ENCODE peak calls at places on chromosomes 7 and 10, in eight cellular contexts. One of them, this sample, is unnamed.
A peak's percentile ranks its signal among the peaks of the same experiment; 100 is the strongest.

GRCh38 chr7:136874393-136875032 is 6.1 kb downstream of the CHRM2 start:
- DNase-seq in kidney epithelial cell: no peak
- DNase-seq in lower lobe of right lung: no peak
- DNase-seq in BJ: no peak
- DNase-seq in PC-3: peak; percentile 55
- DNase-seq in endothelial cell of umbilical vein: peak; percentile 28
- DNase-seq in foreskin fibroblast: no peak
- DNase-seq in right lobe of liver: no peak
- DNase-seq in this sample: no peak

GRCh38 chr7:69837387-69838068 is 239.3 kb downstream of the AUTS2 start:
- DNase-seq in BJ: no peak
- DNase-seq in endothelial cell of umbilical vein: no peak
- DNase-seq in kidney epithelial cell: no peak
- DNase-seq in lower lobe of right lung: no peak
- DNase-seq in right lobe of liver: no peak
- DNase-seq in foreskin fibroblast: no peak
- DNase-seq in PC-3: no peak
- DNase-seq in this sample: no peak

GRCh38 chr7:42161723-42162122 is 75.3 kb downstream of the GLI3 start:
- DNase-seq in endothelial cell of umbilical vein: no peak
- DNase-seq in foreskin fibroblast: peak; percentile 50
- DNase-seq in kidney epithelial cell: no peak
- DNase-seq in PC-3: peak; percentile 80
- DNase-seq in BJ: no peak
- DNase-seq in right lobe of liver: no peak
- DNase-seq in lower lobe of right lung: no peak
- DNase-seq in this sample: no peak

GRCh38 chr7:12683678-12684077 is 3.8 kb upstream of the ARL4A start:
- DNase-seq in PC-3: peak; percentile 18
- DNase-seq in foreskin fibroblast: no peak
- DNase-seq in kidney epithelial cell: no peak
- DNase-seq in BJ: no peak
- DNase-seq in right lobe of liver: no peak
- DNase-seq in lower lobe of right lung: no peak
- DNase-seq in endothelial cell of umbilical vein: peak; percentile 44
- DNase-seq in this sample: no peak

GRCh38 chr7:94301024-94301588 is 93.6 kb upstream of the COL1A2 start:
- DNase-seq in right lobe of liver: no peak
- DNase-seq in BJ: peak; percentile 90
- DNase-seq in lower lobe of right lung: peak; percentile 38
- DNase-seq in endothelial cell of umbilical vein: peak; percentile 93
- DNase-seq in foreskin fibroblast: peak; percentile 98
- DNase-seq in kidney epithelial cell: peak; percentile 88
- DNase-seq in PC-3: peak; percentile 91
- DNase-seq in this sample: no peak

GRCh38 chr10:12221323-12222298 is 25.6 kb downstream of the CDC123 start:
- DNase-seq in BJ: no peak
- DNase-seq in foreskin fibroblast: no peak
- DNase-seq in right lobe of liver: no peak
- DNase-seq in PC-3: peak; percentile 29
- DNase-seq in endothelial cell of umbilical vein: no peak
- DNase-seq in lower lobe of right lung: no peak
- DNase-seq in kidney epithelial cell: no peak
- DNase-seq in this sample: no peak

GRCh38 chr7:45055016-45055415 is 33.8 kb downstream of the NACAD start:
- DNase-seq in PC-3: no peak
- DNase-seq in kidney epithelial cell: no peak
- DNase-seq in endothelial cell of umbilical vein: no peak
- DNase-seq in lower lobe of right lung: no peak
- DNase-seq in foreskin fibroblast: no peak
- DNase-seq in BJ: no peak
- DNase-seq in right lobe of liver: no peak
- DNase-seq in this sample: no peak

GRCh38 chr7:36535866-36536664 is 146.4 kb downstream of the ANLN start:
- DNase-seq in foreskin fibroblast: no peak
- DNase-seq in lower lobe of right lung: no peak
- DNase-seq in right lobe of liver: no peak
- DNase-seq in endothelial cell of umbilical vein: no peak
- DNase-seq in PC-3: peak; percentile 70
- DNase-seq in kidney epithelial cell: no peak
- DNase-seq in BJ: no peak
- DNase-seq in this sample: no peak

GRCh38 chr7:100706672-100707311 is 871 bp downstream of the POP7 start:
- DNase-seq in BJ: no peak
- DNase-seq in right lobe of liver: peak; percentile 73
- DNase-seq in kidney epithelial cell: no peak
- DNase-seq in PC-3: no peak
- DNase-seq in lower lobe of right lung: peak; percentile 56
- DNase-seq in foreskin fibroblast: no peak
- DNase-seq in endothelial cell of umbilical vein: no peak
- DNase-seq in this sample: no peak

GRCh38 chr7:14376711-14377110 is 387.2 kb upstream of the ETV1 start:
- DNase-seq in PC-3: no peak
- DNase-seq in right lobe of liver: no peak
- DNase-seq in endothelial cell of umbilical vein: no peak
- DNase-seq in lower lobe of right lung: no peak
- DNase-seq in kidney epithelial cell: no peak
- DNase-seq in foreskin fibroblast: no peak
- DNase-seq in BJ: no peak
- DNase-seq in this sample: no peak

GRCh38 chr10:112006831-112007230 is 176.7 kb downstream of the GPAM start:
- DNase-seq in kidney epithelial cell: no peak
- DNase-seq in PC-3: no peak
- DNase-seq in lower lobe of right lung: no peak
- DNase-seq in endothelial cell of umbilical vein: no peak
- DNase-seq in right lobe of liver: no peak
- DNase-seq in foreskin fibroblast: no peak
- DNase-seq in BJ: no peak
- DNase-seq in this sample: no peak

GRCh38 chr10:44569193-44570091 is 184.5 kb upstream of the CXCL12 start:
- DNase-seq in kidney epithelial cell: no peak
- DNase-seq in endothelial cell of umbilical vein: peak; percentile 93
- DNase-seq in BJ: peak; percentile 90
- DNase-seq in lower lobe of right lung: no peak
- DNase-seq in right lobe of liver: no peak
- DNase-seq in PC-3: no peak
- DNase-seq in foreskin fibroblast: peak; percentile 85
- DNase-seq in this sample: no peak

GRCh38 chr7:150631866-150632864 is at the start of gene GIMAP6:
- DNase-seq in kidney epithelial cell: no peak
- DNase-seq in PC-3: no peak
- DNase-seq in BJ: no peak
- DNase-seq in endothelial cell of umbilical vein: peak; percentile 74
- DNase-seq in right lobe of liver: no peak
- DNase-seq in lower lobe of right lung: no peak
- DNase-seq in foreskin fibroblast: no peak
- DNase-seq in this sample: peak; percentile 85

GRCh38 chr7:34165927-34166550 is 260.7 kb downstream of the BMPER start:
- DNase-seq in endothelial cell of umbilical vein: peak; percentile 37
- DNase-seq in right lobe of liver: no peak
- DNase-seq in kidney epithelial cell: no peak
- DNase-seq in BJ: no peak
- DNase-seq in lower lobe of right lung: no peak
- DNase-seq in PC-3: peak; percentile 62
- DNase-seq in foreskin fibroblast: peak; percentile 41
- DNase-seq in this sample: peak; percentile 7

GRCh38 chr7:42492895-42493294 is 255.9 kb upstream of the GLI3 start:
- DNase-seq in foreskin fibroblast: no peak
- DNase-seq in kidney epithelial cell: no peak
- DNase-seq in BJ: no peak
- DNase-seq in endothelial cell of umbilical vein: no peak
- DNase-seq in lower lobe of right lung: no peak
- DNase-seq in PC-3: no peak
- DNase-seq in right lobe of liver: no peak
- DNase-seq in this sample: no peak

GRCh38 chr10:63825766-63826165 is 304.6 kb downstream of the REEP3 start:
- DNase-seq in lower lobe of right lung: no peak
- DNase-seq in BJ: no peak
- DNase-seq in endothelial cell of umbilical vein: no peak
- DNase-seq in kidney epithelial cell: no peak
- DNase-seq in right lobe of liver: no peak
- DNase-seq in PC-3: no peak
- DNase-seq in foreskin fibroblast: no peak
- DNase-seq in this sample: no peak

DNA sequence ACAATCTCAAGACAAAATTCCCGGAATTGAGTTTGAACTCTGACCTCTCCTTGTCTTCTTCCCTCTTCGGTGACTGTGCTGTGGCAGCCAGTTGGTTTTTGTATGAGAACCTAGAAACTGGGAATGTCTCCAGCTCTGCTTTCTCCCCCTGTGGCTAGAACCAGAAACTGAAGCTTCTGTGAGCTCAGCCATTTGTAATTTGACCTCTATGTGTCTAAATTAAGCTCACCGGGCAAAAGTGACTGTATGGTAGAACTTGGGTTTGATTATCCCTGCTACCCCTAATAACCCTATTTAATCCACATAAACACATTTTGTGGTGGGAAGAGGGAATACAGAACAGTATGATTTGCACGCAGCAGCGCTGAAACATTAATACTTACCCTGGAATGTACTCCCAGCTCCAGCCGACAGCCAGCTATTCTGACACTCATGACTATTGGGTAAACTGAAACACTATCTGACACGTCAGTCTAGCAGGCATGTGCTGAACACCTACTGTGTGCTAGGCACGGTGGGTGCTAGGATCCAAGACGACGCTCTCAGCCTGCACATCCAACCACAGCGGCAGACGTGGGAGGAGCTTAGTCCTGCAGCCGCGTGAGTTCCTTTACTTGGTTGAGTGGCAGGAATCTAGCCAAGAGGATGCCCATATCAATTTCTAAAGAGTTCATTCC is 324.8 kb downstream of the SFMBT2 start:
- DNase-seq in BJ: no peak
- DNase-seq in lower lobe of right lung: no peak
- DNase-seq in right lobe of liver: no peak
- DNase-seq in PC-3: no peak
- DNase-seq in foreskin fibroblast: peak; percentile 57
- DNase-seq in endothelial cell of umbilical vein: no peak
- DNase-seq in kidney epithelial cell: no peak
- DNase-seq in this sample: no peak
- TF ChIP-seq CTCF in BJ: peak; percentile 20
- TF ChIP-seq CTCF in lower lobe of right lung: no peak
- TF ChIP-seq CTCF in right lobe of liver: no peak
- TF ChIP-seq CTCF in PC-3: no peak
- TF ChIP-seq CTCF in foreskin fibroblast: no peak
- TF ChIP-seq CTCF in endothelial cell of umbilical vein: no peak
- TF ChIP-seq CTCF in kidney epithelial cell: peak; percentile 9
- TF ChIP-seq CTCF in this sample: no peak

GRCh38 chr7:111392976-111393762 is 169.1 kb downstream of the IMMP2L start:
- DNase-seq in foreskin fibroblast: no peak
- DNase-seq in kidney epithelial cell: no peak
- DNase-seq in BJ: no peak
- DNase-seq in right lobe of liver: no peak
- DNase-seq in lower lobe of right lung: no peak
- DNase-seq in PC-3: no peak
- DNase-seq in endothelial cell of umbilical vein: peak; percentile 74
- DNase-seq in this sample: no peak
- H3K4me3 ChIP-seq in foreskin fibroblast: no peak overlapping the region
- H3K4me3 ChIP-seq in kidney epithelial cell: no peak overlapping the region
- H3K4me3 ChIP-seq in BJ: no peak overlapping the region
- H3K4me3 ChIP-seq in right lobe of liver: no peak overlapping the region
- H3K4me3 ChIP-seq in lower lobe of right lung: no peak overlapping the region
- H3K4me3 ChIP-seq in PC-3: no peak overlapping the region
- H3K4me3 ChIP-seq in endothelial cell of umbilical vein: no peak overlapping the region
- H3K4me3 ChIP-seq in this sample: no peak overlapping the region

DNA sequence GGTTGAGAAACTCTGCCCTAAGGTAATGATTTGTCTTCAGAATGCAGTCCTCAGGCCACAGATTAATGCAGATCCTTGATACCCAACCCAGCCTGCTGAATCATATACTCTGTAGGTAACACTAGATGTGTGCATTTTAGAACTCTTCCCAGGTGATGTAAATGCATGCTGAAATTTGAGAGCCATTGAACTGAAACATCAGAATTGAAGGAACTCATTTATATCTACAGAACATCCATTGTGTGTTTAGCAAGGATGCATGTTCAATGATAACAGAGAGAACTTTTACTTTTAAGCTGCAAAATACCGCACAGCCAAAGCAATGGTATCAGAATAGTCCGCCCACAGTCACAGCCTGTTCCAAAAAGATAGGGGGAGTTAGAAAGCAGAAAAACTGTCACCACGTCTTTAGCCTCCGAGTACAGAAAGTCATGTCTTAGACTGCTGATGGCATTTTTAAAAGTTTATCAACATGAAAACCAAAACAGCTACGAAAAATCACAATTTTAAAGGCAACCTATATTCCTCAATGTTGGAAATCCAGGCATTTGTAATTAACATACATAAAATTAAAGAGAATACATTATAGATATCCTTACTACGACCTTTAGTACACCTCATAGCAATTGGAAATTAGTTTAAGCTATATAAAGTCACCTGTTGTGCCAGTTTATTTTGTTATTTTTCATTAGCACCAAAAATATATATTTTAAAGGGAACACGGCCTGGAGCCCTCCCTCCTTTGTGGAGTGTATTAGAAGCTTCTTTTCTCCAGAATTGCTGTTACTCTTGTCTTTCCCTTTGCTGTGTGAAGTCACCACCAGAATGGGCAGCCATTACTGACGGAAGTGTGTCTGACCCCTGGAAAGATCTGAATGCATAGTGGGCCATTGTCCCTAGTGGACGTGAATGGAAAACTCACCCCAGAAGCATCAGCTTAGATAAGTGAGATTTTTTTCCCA is 65.8 kb upstream of the PRKAR2B start:
- DNase-seq in PC-3: no peak
- DNase-seq in kidney epithelial cell: no peak
- DNase-seq in lower lobe of right lung: no peak
- DNase-seq in BJ: no peak
- DNase-seq in right lobe of liver: no peak
- DNase-seq in foreskin fibroblast: no peak
- DNase-seq in endothelial cell of umbilical vein: no peak
- DNase-seq in this sample: no peak
- TF ChIP-seq CTCF in PC-3: no peak
- TF ChIP-seq CTCF in kidney epithelial cell: no peak
- TF ChIP-seq CTCF in lower lobe of right lung: no peak
- TF ChIP-seq CTCF in BJ: no peak
- TF ChIP-seq CTCF in right lobe of liver: no peak
- TF ChIP-seq CTCF in foreskin fibroblast: no peak
- TF ChIP-seq CTCF in endothelial cell of umbilical vein: no peak
- TF ChIP-seq CTCF in this sample: no peak

GRCh38 chr7:93060865-93061264 is 56.9 kb downstream of the SAMD9 start:
- DNase-seq in kidney epithelial cell: no peak
- DNase-seq in right lobe of liver: no peak
- DNase-seq in lower lobe of right lung: no peak
- DNase-seq in PC-3: no peak
- DNase-seq in endothelial cell of umbilical vein: no peak
- DNase-seq in foreskin fibroblast: no peak
- DNase-seq in BJ: no peak
- DNase-seq in this sample: no peak

GRCh38 chr7:93060025-93060424 is 57.8 kb downstream of the SAMD9 start:
- DNase-seq in kidney epithelial cell: no peak
- DNase-seq in PC-3: no peak
- DNase-seq in BJ: no peak
- DNase-seq in lower lobe of right lung: no peak
- DNase-seq in right lobe of liver: no peak
- DNase-seq in foreskin fibroblast: no peak
- DNase-seq in endothelial cell of umbilical vein: no peak
- DNase-seq in this sample: no peak

DNA sequence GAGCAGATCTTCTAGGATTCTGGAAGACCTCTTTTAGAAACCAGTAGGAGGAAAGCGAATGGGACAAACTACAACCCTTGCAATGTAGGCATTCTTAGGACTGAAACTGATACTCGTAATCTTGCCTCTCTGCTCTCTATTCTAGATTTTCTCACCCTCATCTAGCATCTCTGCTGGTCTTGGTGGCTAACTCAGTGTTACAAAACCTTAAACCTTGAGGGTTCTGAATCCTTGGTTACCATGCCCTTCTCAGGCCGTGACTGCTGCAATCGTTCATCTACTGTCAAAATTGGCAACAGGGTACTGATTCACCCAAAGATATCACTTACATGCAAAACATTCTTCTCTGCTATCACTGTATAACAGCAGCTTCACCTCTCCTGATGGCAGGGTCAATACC is 55.2 kb downstream of the SAMD9 start:
- DNase-seq in endothelial cell of umbilical vein: no peak
- DNase-seq in right lobe of liver: no peak
- DNase-seq in foreskin fibroblast: no peak
- DNase-seq in BJ: no peak
- DNase-seq in lower lobe of right lung: no peak
- DNase-seq in kidney epithelial cell: no peak
- DNase-seq in PC-3: no peak
- DNase-seq in this sample: peak; percentile 14
- H3K4me3 ChIP-seq in endothelial cell of umbilical vein: no peak overlapping the region
- H3K4me3 ChIP-seq in right lobe of liver: no peak overlapping the region
- H3K4me3 ChIP-seq in foreskin fibroblast: no peak overlapping the region
- H3K4me3 ChIP-seq in BJ: no peak overlapping the region
- H3K4me3 ChIP-seq in lower lobe of right lung: no peak overlapping the region
- H3K4me3 ChIP-seq in kidney epithelial cell: no peak overlapping the region
- H3K4me3 ChIP-seq in PC-3: no peak overlapping the region
- H3K4me3 ChIP-seq in this sample: no peak overlapping the region

This sample was measured in GM12865.